ENCODE peak calls at places on chromosomes 7 and 10, in five cellular contexts. M is HT-29; W is neural crest cell; T is activated CD8-positive, alpha-beta memory T cell treated with anti-CD3 and anti-CD28 coated beads for 48 hours; H is fibroblast of pulmonary artery. C is an unnamed sample.

GRCh38 chr7:115271332-115272235 is 349.7 kb downstream of the MDFIC start:
- DNase-seq in M (no peak), W (no peak), T (no peak), H (peak; percentile 40), C (no peak)

GRCh38 chr10:87799860-87800259 is 18.2 kb downstream of the ATAD1 start:
- DNase-seq in M (no peak), W (no peak), T (no peak), H (no peak), C (no peak)

GRCh38 chr10:46309511-46310142 is 22.8 kb downstream of the ANTXRL start:
- DNase-seq in M (no peak), W (no peak), T (no peak), H (no peak), C (no peak)

GRCh38 chr10:31769564-31769963 is 159.1 kb downstream of the ARHGAP12 start:
- DNase-seq in M (no peak), W (no peak), T (no peak), H (peak; percentile 46), C (no peak)

GRCh38 chr10:109902992-109903947 is 20.0 kb downstream of the XPNPEP1 start:
- DNase-seq in M (no peak), W (no peak), T (no peak), H (no peak), C (no peak)

GRCh38 chr10:74593470-74593869 is 232.9 kb upstream of the KAT6B start:
- DNase-seq in M (no peak), W (no peak), T (no peak), H (peak; percentile 86), C (no peak)

GRCh38 chr7:45885264-45885882 is 2.9 kb upstream of the IGFBP1 start:
- DNase-seq in M (peak; percentile 92), W (no peak), T (no peak), H (no peak), C (peak; percentile 28)

GRCh38 chr7:41886906-41887311 is 184.0 kb upstream of the INHBA start:
- DNase-seq in M (no peak), W (no peak), T (no peak), H (peak; percentile 95), C (no peak)

GRCh38 chr7:34087892-34088891 is 182.9 kb downstream of the BMPER start:
- DNase-seq in M (peak; percentile 83), W (peak; percentile 28), T (no peak), H (peak; percentile 56), C (peak; percentile 24)

GRCh38 chr7:158829021-158829341 is 328 bp downstream of the ESYT2 start:
- DNase-seq in M (peak; percentile 82), W (peak; percentile 48), T (no peak), H (peak; percentile 84), C (peak; percentile 90)

GRCh38 chr10:72832701-72833100 is 60.8 kb upstream of the OIT3 start:
- DNase-seq in M (no peak), W (no peak), T (no peak), H (peak; percentile 32), C (no peak)

GRCh38 chr7:11604505-11604904 is 227.5 kb downstream of the THSD7A start:
- DNase-seq in M (no peak), W (no peak), T (no peak), H (peak; percentile 37), C (no peak)

GRCh38 chr10:13977861-13978843 is 352.6 kb downstream of the FRMD4A start:
- DNase-seq in M (no peak), W (no peak), T (no peak), H (peak; percentile 93), C (no peak)

GRCh38 chr10:80541144-80541750 is 3.5 kb downstream of the SH2D4B start:
- DNase-seq in M (no peak), W (no peak), T (no peak), H (no peak), C (peak; percentile 84)

GRCh38 chr7:141378405-141378804 is 172.8 kb upstream of the AGK start:
- DNase-seq in M (no peak), W (no peak), T (no peak), H (no peak), C (no peak)

GRCh38 chr7:55188590-55189446 is 170.0 kb downstream of the EGFR start:
- DNase-seq in M (no peak), W (no peak), T (no peak), H (no peak), C (no peak)

GRCh38 chr7:21947056-21947455 is 1.4 kb upstream of the CDCA7L start:
- DNase-seq in M (no peak), W (no peak), T (no peak), H (no peak), C (no peak)

GRCh38 chr7:99677013-99677412 is 2.8 kb downstream of the CYP3A5 start:
- DNase-seq in M (no peak), W (no peak), T (no peak), H (no peak), C (no peak)

GRCh38 chr7:129163875-129164544 is 19.5 kb downstream of the TSPAN33 start:
- DNase-seq in M (peak; percentile 67), W (no peak), T (no peak), H (peak; percentile 83), C (peak; percentile 79)

GRCh38 chr10:76453328-76453727 is 1021.9 kb downstream of the LRMDA start:
- DNase-seq in M (no peak), W (no peak), T (no peak), H (no peak), C (no peak)

GRCh38 chr7:69753981-69754380 is 155.7 kb downstream of the AUTS2 start:
- DNase-seq in M (no peak), W (no peak), T (no peak), H (no peak), C (no peak)

GRCh38 chr10:70514591-70514990 is 36.0 kb downstream of the PALD1 start:
- DNase-seq in M (no peak), W (no peak), T (no peak), H (no peak), C (no peak)

GRCh38 chr7:157337316-157338149 is 729 bp downstream of the DNAJB6 start:
- DNase-seq in M (peak; percentile 79), W (peak; percentile 45), T (peak; percentile 36), H (peak; percentile 61), C (peak; percentile 67)

GRCh38 chr7:11228515-11228914 is 254.8 kb downstream of the PHF14 start:
- DNase-seq in M (no peak), W (no peak), T (no peak), H (peak; percentile 58), C (no peak)

GRCh38 chr7:15555385-15555859 is 6.4 kb downstream of the AGMO start:
- DNase-seq in M (peak; percentile 62), W (no peak), T (no peak), H (peak; percentile 43), C (peak; percentile 78)

GRCh38 chr10:123402021-123402420 is 247.8 kb downstream of the BUB3 start:
- DNase-seq in M (no peak), W (no peak), T (no peak), H (no peak), C (no peak)

GRCh38 chr10:22259280-22259679 is 41.5 kb upstream of the EBLN1 start:
- DNase-seq in M (no peak), W (no peak), T (no peak), H (peak; percentile 21), C (peak; percentile 2)

GRCh38 chr10:15427836-15428414 is 56.8 kb upstream of the FAM171A1 start:
- DNase-seq in M (peak; percentile 45), W (no peak), T (no peak), H (peak; percentile 76), C (peak; percentile 78)

GRCh38 chr10:48514916-48515315 is 90.0 kb downstream of the ARHGAP22 start:
- DNase-seq in M (no peak), W (no peak), T (no peak), H (no peak), C (no peak)

GRCh38 chr10:71036586-71036985 is 148.2 kb upstream of the PCBD1 start:
- DNase-seq in M (no peak), W (no peak), T (no peak), H (no peak), C (no peak)

GRCh38 chr10:3066317-3066931 is 924 bp upstream of the PFKP start:
- DNase-seq in M (no peak), W (no peak), T (no peak), H (no peak), C (no peak)

GRCh38 chr7:98470131-98470985 is 69.5 kb upstream of the BAIAP2L1 start:
- DNase-seq in M (no peak), W (peak; percentile 43), T (no peak), H (no peak), C (peak; percentile 8)

GRCh38 chr7:17304926-17305325 is 6.5 kb downstream of the AHR start:
- DNase-seq in M (peak; percentile 85), W (no peak), T (no peak), H (peak; percentile 86), C (peak; percentile 94)

GRCh38 chr7:92997144-92997543 is 120.6 kb downstream of the SAMD9 start:
- DNase-seq in M (no peak), W (no peak), T (no peak), H (no peak), C (no peak)